ENCODE peak calls at places on chromosomes 7 and 10, in four cellular contexts. F, U, B and Y are unnamed samples.

GRCh38 chr10:119005377-119006043 is 24.0 kb upstream of the NANOS1 start:
- DNase-seq in F (no peak), U (no peak), B (no peak), Y (no peak)

GRCh38 chr7:145224775-145225174 is 388.9 kb upstream of the TPK1 start:
- DNase-seq in F (no peak), U (no peak), B (no peak), Y (no peak)

GRCh38 chr7:3259711-3260424 is 41.2 kb upstream of the SDK1 start:
- DNase-seq in F (no peak), U (no peak), B (no peak), Y (no peak)

GRCh38 chr7:33503014-33503413 is 373.6 kb downstream of the BBS9 start:
- DNase-seq in F (no peak), U (no peak), B (no peak), Y (no peak)

GRCh38 chr7:116259821-116260440 is 49.6 kb downstream of the TES start:
- DNase-seq in F (peak), U (no peak), B (no peak), Y (peak)

GRCh38 chr7:16471933-16472332 is 6.4 kb upstream of the SOSTDC1 start:
- DNase-seq in F (no peak), U (no peak), B (no peak), Y (no peak)

GRCh38 chr7:55132890-55133551 is 114.2 kb downstream of the EGFR start:
- DNase-seq in F (peak), U (no peak), B (no peak), Y (peak)

GRCh38 chr7:69738396-69738889 is 140.2 kb downstream of the AUTS2 start:
- DNase-seq in F (no peak), U (peak), B (peak), Y (no peak)

GRCh38 chr10:109914966-109915365 is 8.3 kb downstream of the XPNPEP1 start:
- DNase-seq in F (peak), U (peak), B (no peak), Y (peak)

GRCh38 chr10:130885021-130885655 is 426.4 kb downstream of the TCERG1L start:
- DNase-seq in F (no peak), U (no peak), B (no peak), Y (no peak)

GRCh38 chr10:73907841-73908517 is 3.0 kb upstream of the PLAU start:
- DNase-seq in F (no peak), U (no peak), B (no peak), Y (peak)

GRCh38 chr7:99767662-99768061 is 16.3 kb downstream of the CYP3A4 start:
- DNase-seq in F (no peak), U (peak), B (no peak), Y (no peak)

GRCh38 chr10:71657604-71658348 is 61.8 kb downstream of the C10orf105 start:
- DNase-seq in F (no peak), U (no peak), B (peak), Y (no peak)

GRCh38 chr10:31322647-31323046 is 3.6 kb downstream of the ZEB1 start:
- DNase-seq in F (peak), U (peak), B (no peak), Y (peak)

GRCh38 chr10:69403519-69403918 is 13.2 kb downstream of the TACR2 start:
- DNase-seq in F (peak), U (no peak), B (no peak), Y (peak)

GRCh38 chr7:129469930-129470329 is 32.4 kb upstream of the SMKR1 start:
- DNase-seq in F (no peak), U (no peak), B (no peak), Y (no peak)

GRCh38 chr10:59181668-59182067 is 5.2 kb downstream of the PHYHIPL start:
- DNase-seq in F (peak), U (peak), B (peak), Y (peak)

GRCh38 chr10:105024184-105024583 is 383.1 kb downstream of the SORCS3 start:
- DNase-seq in F (no peak), U (no peak), B (peak), Y (no peak)

GRCh38 chr10:9625266-9625776 is 1392.4 kb upstream of the CELF2 start:
- DNase-seq in F (no peak), U (no peak), B (no peak), Y (no peak)

GRCh38 chr10:33542747-33543505 is 208.5 kb upstream of the NRP1 start:
- DNase-seq in F (peak), U (no peak), B (no peak), Y (peak)

GRCh38 chr10:75099952-75100763 is 11.3 kb upstream of the SAMD8 start:
- DNase-seq in F (peak), U (peak), B (peak), Y (peak)

GRCh38 chr10:110460111-110460809 is 37.4 kb upstream of the DUSP5 start:
- DNase-seq in F (peak), U (peak), B (no peak), Y (peak)

GRCh38 chr10:69317175-69318086 is 39.1 kb downstream of the HK1 start:
- DNase-seq in F (no peak), U (peak), B (no peak), Y (no peak)

GRCh38 chr7:108372601-108373000 is 83.6 kb downstream of the NRCAM start:
- DNase-seq in F (no peak), U (no peak), B (no peak), Y (no peak)

GRCh38 chr10:5479481-5480161 is 19.7 kb downstream of the CALML5 start:
- DNase-seq in F (no peak), U (peak), B (no peak), Y (no peak)

GRCh38 chr7:137664846-137665245 is 181.9 kb downstream of the DGKI start:
- DNase-seq in F (no peak), U (no peak), B (no peak), Y (no peak)

GRCh38 chr7:5397657-5398237 is 25.9 kb downstream of the TNRC18 start:
- DNase-seq in F (no peak), U (peak), B (no peak), Y (peak)

GRCh38 chr10:70590663-70591416 is 11.7 kb downstream of the PRF1 start:
- DNase-seq in F (no peak), U (peak), B (no peak), Y (no peak)

GRCh38 chr7:67950321-67951083 is 953.9 kb downstream of the TYW1 start:
- DNase-seq in F (no peak), U (no peak), B (no peak), Y (no peak)

DNA sequence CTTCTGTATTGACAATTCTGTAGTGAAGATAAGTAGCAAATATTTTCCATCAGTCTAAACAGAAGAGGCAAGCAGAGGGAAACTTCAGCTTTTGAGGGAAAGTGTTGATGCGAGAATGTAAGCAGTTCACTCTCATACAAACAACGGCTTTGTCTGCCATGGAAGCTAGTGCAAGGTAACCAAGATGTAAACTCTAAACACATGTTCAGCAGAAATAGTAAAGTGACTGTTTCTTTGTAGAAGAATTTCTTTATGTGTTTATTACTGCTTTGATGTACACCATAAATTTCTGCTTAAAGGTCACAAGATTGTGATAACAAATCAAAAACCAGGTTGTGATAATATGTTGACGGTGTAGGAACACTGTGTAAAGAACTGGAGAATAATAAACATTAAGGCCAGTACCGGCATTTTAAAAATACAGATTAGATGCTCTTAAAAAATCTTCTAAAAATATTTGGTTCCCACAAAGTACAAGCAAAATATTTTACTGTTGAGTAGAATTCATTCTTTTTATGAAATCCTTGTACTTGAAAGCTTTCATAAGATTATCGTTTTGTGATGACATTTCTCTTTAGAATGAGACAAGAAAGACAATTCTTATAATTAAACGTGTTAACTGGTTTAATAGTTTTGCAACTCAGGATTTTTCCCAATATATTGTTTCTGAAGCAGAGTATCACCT is 34.2 kb downstream of the SEMA3C start:
- DNase-seq in F (no peak), U (no peak), B (no peak), Y (peak)
- H3K4me2 ChIP-seq in F (no peak), U (no peak), B (no peak), Y (peak)

GRCh38 chr7:44379366-44380178 is 54.2 kb upstream of the CAMK2B start:
- DNase-seq in F (no peak), U (no peak), B (no peak), Y (peak)
- H3K4me2 ChIP-seq in F (no peak), U (no peak), B (no peak), Y (peak)

GRCh38 chr7:73977626-73978618 is 50.1 kb upstream of the ELN start:
- DNase-seq in F (no peak), U (no peak), B (no peak), Y (peak)
- H3K4me2 ChIP-seq in F (no peak), U (no peak), B (no peak), Y (peak)

GRCh38 chr7:78221961-78222751 is 423.6 kb downstream of the PHTF2 start:
- DNase-seq in F (no peak), U (peak), B (no peak), Y (peak)

GRCh38 chr7:78224923-78225322 is 426.4 kb downstream of the PHTF2 start:
- DNase-seq in F (no peak), U (no peak), B (no peak), Y (peak)

GRCh38 chr7:78223598-78223997 is 425.0 kb downstream of the PHTF2 start:
- DNase-seq in F (no peak), U (no peak), B (no peak), Y (no peak)

GRCh38 chr7:78226059-78226658 is 427.6 kb downstream of the PHTF2 start:
- DNase-seq in F (peak), U (peak), B (peak), Y (peak)

DNA sequence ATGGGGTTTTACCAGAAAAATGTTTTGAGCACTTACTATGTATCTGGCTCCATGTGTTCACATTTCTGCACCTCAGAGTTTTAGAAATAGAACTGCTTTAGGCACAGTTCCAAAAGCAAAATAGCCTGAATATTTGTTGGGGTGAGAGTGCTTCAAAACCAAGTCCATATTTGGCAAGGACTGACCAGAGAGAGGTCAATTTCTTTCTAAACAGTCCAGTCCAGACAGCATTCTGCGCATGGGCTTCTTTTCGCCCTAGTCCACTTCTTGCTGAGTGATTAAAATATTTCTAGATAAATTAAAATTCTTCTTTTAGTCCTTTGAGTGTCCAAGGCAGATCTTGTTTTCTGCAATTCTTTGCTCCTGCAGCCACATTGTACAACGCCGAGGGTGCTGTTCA is 427.0 kb downstream of the PHTF2 start:
- DNase-seq in F (no peak), U (no peak), B (no peak), Y (no peak)
- H3K4me2 ChIP-seq in F (no peak), U (no peak), B (no peak), Y (no peak)

DNA sequence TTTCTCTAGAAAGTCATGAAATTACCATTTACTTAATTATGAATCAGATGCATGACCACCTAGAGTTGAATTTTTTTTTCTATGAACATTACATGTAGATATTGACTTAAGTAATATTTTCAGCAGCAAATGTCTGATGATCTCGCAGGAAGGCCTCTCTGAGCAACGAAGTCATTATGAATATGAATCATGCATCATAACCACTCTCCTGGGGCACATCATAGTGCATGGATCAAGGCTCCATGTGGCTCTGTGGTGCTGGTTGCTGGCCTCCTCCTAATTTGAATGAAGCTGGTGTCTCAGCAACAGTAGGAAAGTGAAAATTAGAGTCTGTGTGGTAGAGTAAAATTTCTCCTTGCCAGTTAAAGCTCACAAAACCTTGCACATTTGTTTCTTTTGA is 121.4 kb upstream of the INHBA start:
- DNase-seq in F (no peak), U (no peak), B (no peak), Y (peak)
- H3K4me2 ChIP-seq in F (no peak), U (no peak), B (no peak), Y (no peak)

GRCh38 chr10:15262036-15262713 is 93.7 kb upstream of the NMT2 start:
- DNase-seq in F (peak), U (no peak), B (no peak), Y (peak)

GRCh38 chr10:15259136-15259535 is 90.6 kb upstream of the NMT2 start:
- DNase-seq in F (no peak), U (no peak), B (no peak), Y (no peak)

GRCh38 chr10:15255961-15256360 is 87.5 kb upstream of the NMT2 start:
- DNase-seq in F (no peak), U (no peak), B (no peak), Y (no peak)

GRCh38 chr10:15254808-15255655 is 86.5 kb upstream of the NMT2 start:
- DNase-seq in F (no peak), U (no peak), B (no peak), Y (no peak)

DNA sequence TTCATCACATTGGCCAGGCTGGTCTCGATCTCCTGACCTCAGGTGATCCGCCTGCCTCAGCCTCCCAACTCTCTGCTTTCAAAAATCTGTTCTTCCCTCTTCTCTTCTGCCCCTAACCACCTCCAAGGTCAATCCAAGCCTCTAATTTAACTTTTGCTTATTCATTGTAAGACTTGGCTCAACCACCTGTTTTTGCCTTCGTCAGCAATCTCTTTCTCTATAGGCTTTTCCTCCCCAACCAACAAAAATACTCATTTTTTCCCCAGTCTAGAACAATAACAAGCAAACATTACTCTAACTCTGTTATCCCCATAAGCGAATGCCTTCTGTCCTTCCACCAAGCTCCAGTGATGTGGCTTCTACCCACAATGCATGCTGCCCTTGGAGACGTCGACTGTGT is 89.8 kb upstream of the NMT2 start:
- DNase-seq in F (no peak), U (no peak), B (no peak), Y (no peak)
- H3K4me2 ChIP-seq in F (no peak), U (no peak), B (no peak), Y (no peak)

GRCh38 chr10:8047452-8048280 is 6.8 kb upstream of the GATA3 start:
- DNase-seq in F (peak), U (no peak), B (peak), Y (no peak)

GRCh38 chr10:8044331-8044907 is 10.1 kb upstream of the GATA3 start:
- DNase-seq in F (peak), U (no peak), B (no peak), Y (no peak)

GRCh38 chr10:8043569-8044306 is 10.8 kb upstream of the GATA3 start:
- DNase-seq in F (peak), U (no peak), B (peak), Y (no peak)

GRCh38 chr10:8044908-8045727 is 9.4 kb upstream of the GATA3 start:
- DNase-seq in F (peak), U (no peak), B (peak), Y (no peak)

DNA sequence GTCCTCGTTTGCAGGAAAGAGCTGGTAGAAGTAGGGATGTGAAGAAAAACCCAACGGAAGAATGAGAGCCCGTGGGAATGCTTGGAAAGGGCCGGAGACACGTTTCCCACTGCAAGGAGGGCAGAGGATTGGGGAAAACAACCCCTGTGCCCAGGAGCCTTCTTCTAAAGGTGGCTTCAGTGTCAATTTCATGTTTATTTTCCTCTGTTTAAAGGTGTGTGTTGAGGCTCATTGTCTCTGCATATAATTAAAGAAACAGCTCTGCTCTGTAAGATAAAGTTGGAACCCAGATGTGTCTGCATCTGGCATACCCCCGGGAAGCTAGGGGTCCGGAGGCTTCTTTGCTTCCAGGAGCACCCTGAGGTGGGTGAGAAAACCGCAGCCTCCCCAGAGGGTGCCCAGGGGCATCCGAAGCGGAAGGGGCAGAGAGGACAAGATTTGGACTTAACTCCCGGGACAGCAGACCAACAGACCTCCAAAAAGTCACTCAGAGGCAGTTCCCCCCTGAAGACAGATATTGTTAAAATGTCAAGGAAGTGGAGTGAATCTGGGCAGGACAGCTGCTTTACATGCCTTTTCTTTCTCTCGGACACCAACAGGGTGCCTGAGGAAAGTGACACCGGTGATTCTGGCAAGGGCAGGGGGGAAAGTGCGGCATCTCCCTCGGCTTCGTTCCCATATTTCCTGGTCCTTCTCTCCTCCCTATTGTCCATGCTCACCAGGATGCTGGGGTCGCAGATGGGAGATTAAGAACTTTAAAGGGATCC is 8.6 kb upstream of the GATA3 start:
- DNase-seq in F (peak), U (no peak), B (no peak), Y (no peak)
- H3K4me2 ChIP-seq in F (peak), U (no peak), B (no peak), Y (no peak)

GRCh38 chr7:19565602-19566001 is 143.2 kb downstream of the POLR1F start:
- DNase-seq in F (no peak), U (no peak), B (no peak), Y (no peak)
- H3K4me2 ChIP-seq in F (no peak), U (no peak), B (no peak), Y (no peak)

GRCh38 chr7:142459557-142459963 is 201.7 kb upstream of the PRSS58 start:
- DNase-seq in F (peak), U (peak), B (peak), Y (peak)
- H3K4me2 ChIP-seq in F (no peak), U (no peak), B (no peak), Y (no peak)

GRCh38 chr7:101363196-101363733 is 590 bp downstream of the COL26A1 start:
- DNase-seq in F (no peak), U (no peak), B (no peak), Y (no peak)
- H3K4me2 ChIP-seq in F (no peak), U (no peak), B (peak), Y (peak)